ENCODE peak calls at places on chromosomes 16 and 17, in seven cellular contexts. One of them, this sample, is unnamed. For H3K4me1, the result is how much of the 10 kb centered on the place peaks cover.

GRCh38 chr16:71723537-71724319 is 773 bp downstream of the PHLPP2 start:
- DNase-seq in PC-3: peak
- DNase-seq in lower lobe of right lung: peak
- DNase-seq in right atrium auricular region: peak
- DNase-seq in H1: peak
- DNase-seq in ovary: peak
- DNase-seq in suprapubic skin: peak
- DNase-seq in this sample: peak

GRCh38 chr17:39700148-39700987 is 504 bp downstream of the ERBB2 start:
- DNase-seq in lower lobe of right lung: no peak
- DNase-seq in suprapubic skin: no peak
- DNase-seq in H1: no peak
- DNase-seq in ovary: peak
- DNase-seq in right atrium auricular region: no peak
- DNase-seq in PC-3: no peak
- DNase-seq in this sample: no peak

GRCh38 chr17:83196088-83196765 is 116.8 kb downstream of the METRNL start:
- DNase-seq in suprapubic skin: peak
- DNase-seq in lower lobe of right lung: peak
- DNase-seq in ovary: no peak
- DNase-seq in H1: no peak
- DNase-seq in PC-3: no peak
- DNase-seq in right atrium auricular region: no peak
- DNase-seq in this sample: no peak

GRCh38 chr16:87054154-87054553 is 263.0 kb downstream of the C16orf95 start:
- DNase-seq in ovary: no peak
- DNase-seq in lower lobe of right lung: no peak
- DNase-seq in suprapubic skin: no peak
- DNase-seq in H1: no peak
- DNase-seq in right atrium auricular region: no peak
- DNase-seq in PC-3: no peak
- DNase-seq in this sample: no peak

GRCh38 chr17:50598487-50598886 is 36.2 kb upstream of the ABCC3 start:
- DNase-seq in H1: no peak
- DNase-seq in lower lobe of right lung: no peak
- DNase-seq in PC-3: no peak
- DNase-seq in suprapubic skin: no peak
- DNase-seq in right atrium auricular region: no peak
- DNase-seq in ovary: no peak
- DNase-seq in this sample: no peak

GRCh38 chr16:67672739-67673662 is 6.4 kb downstream of the C16orf86 start:
- DNase-seq in right atrium auricular region: peak
- DNase-seq in H1: no peak
- DNase-seq in PC-3: peak
- DNase-seq in ovary: peak
- DNase-seq in suprapubic skin: no peak
- DNase-seq in lower lobe of right lung: peak
- DNase-seq in this sample: peak

GRCh38 chr16:6148361-6148760 is 1050.8 kb upstream of the EEF2KMT start:
- DNase-seq in PC-3: no peak
- DNase-seq in H1: no peak
- DNase-seq in suprapubic skin: no peak
- DNase-seq in ovary: no peak
- DNase-seq in right atrium auricular region: no peak
- DNase-seq in lower lobe of right lung: no peak
- DNase-seq in this sample: no peak

GRCh38 chr16:27169511-27170071 is 33.7 kb upstream of the KDM8 start:
- DNase-seq in ovary: no peak
- DNase-seq in right atrium auricular region: no peak
- DNase-seq in PC-3: peak
- DNase-seq in suprapubic skin: no peak
- DNase-seq in H1: no peak
- DNase-seq in lower lobe of right lung: no peak
- DNase-seq in this sample: no peak

GRCh38 chr17:5516060-5516792 is 29.9 kb downstream of the MIS12 start:
- DNase-seq in ovary: no peak
- DNase-seq in lower lobe of right lung: no peak
- DNase-seq in suprapubic skin: no peak
- DNase-seq in right atrium auricular region: no peak
- DNase-seq in PC-3: peak
- DNase-seq in H1: no peak
- DNase-seq in this sample: no peak

GRCh38 chr17:45883063-45883462 is 11.3 kb upstream of the MAPT start:
- DNase-seq in lower lobe of right lung: no peak
- DNase-seq in PC-3: no peak
- DNase-seq in ovary: no peak
- DNase-seq in right atrium auricular region: no peak
- DNase-seq in H1: no peak
- DNase-seq in suprapubic skin: no peak
- DNase-seq in this sample: no peak

GRCh38 chr16:397135-397661 is at the start of gene NME4:
- DNase-seq in ovary: peak
- DNase-seq in suprapubic skin: no peak
- DNase-seq in PC-3: peak
- DNase-seq in H1: no peak
- DNase-seq in lower lobe of right lung: no peak
- DNase-seq in right atrium auricular region: no peak
- DNase-seq in this sample: no peak

GRCh38 chr17:65463242-65463641 is 98.2 kb downstream of the AXIN2 start:
- DNase-seq in ovary: peak
- DNase-seq in lower lobe of right lung: peak
- DNase-seq in suprapubic skin: no peak
- DNase-seq in H1: no peak
- DNase-seq in PC-3: no peak
- DNase-seq in right atrium auricular region: peak
- DNase-seq in this sample: peak

GRCh38 chr16:76486740-76487139 is 209.5 kb downstream of the CNTNAP4 start:
- DNase-seq in H1: no peak
- DNase-seq in ovary: no peak
- DNase-seq in PC-3: no peak
- DNase-seq in suprapubic skin: no peak
- DNase-seq in lower lobe of right lung: no peak
- DNase-seq in right atrium auricular region: no peak
- DNase-seq in this sample: no peak

GRCh38 chr16:13203725-13204124 is 302.3 kb downstream of the SHISA9 start:
- DNase-seq in right atrium auricular region: no peak
- DNase-seq in PC-3: no peak
- DNase-seq in ovary: no peak
- DNase-seq in lower lobe of right lung: no peak
- DNase-seq in H1: no peak
- DNase-seq in suprapubic skin: no peak
- DNase-seq in this sample: no peak

GRCh38 chr17:17789410-17789809 is 47.4 kb downstream of the SREBF1 start:
- DNase-seq in ovary: no peak
- DNase-seq in lower lobe of right lung: no peak
- DNase-seq in right atrium auricular region: no peak
- DNase-seq in PC-3: no peak
- DNase-seq in suprapubic skin: no peak
- DNase-seq in H1: no peak
- DNase-seq in this sample: no peak
- H3K4me1 ChIP-seq in ovary: under half
- H3K4me1 ChIP-seq in lower lobe of right lung: under half
- H3K4me1 ChIP-seq in right atrium auricular region: under half
- H3K4me1 ChIP-seq in PC-3: under half
- H3K4me1 ChIP-seq in suprapubic skin: under half
- H3K4me1 ChIP-seq in H1: under half
- H3K4me1 ChIP-seq in this sample: under half

GRCh38 chr17:76272541-76273434 is 7.6 kb downstream of the UBALD2 start:
- DNase-seq in ovary: no peak
- DNase-seq in lower lobe of right lung: peak
- DNase-seq in PC-3: no peak
- DNase-seq in right atrium auricular region: no peak
- DNase-seq in suprapubic skin: no peak
- DNase-seq in H1: no peak
- DNase-seq in this sample: no peak

GRCh38 chr17:76270127-76270592 is 5.0 kb downstream of the UBALD2 start:
- DNase-seq in H1: no peak
- DNase-seq in suprapubic skin: no peak
- DNase-seq in lower lobe of right lung: no peak
- DNase-seq in PC-3: no peak
- DNase-seq in ovary: no peak
- DNase-seq in right atrium auricular region: no peak
- DNase-seq in this sample: no peak

GRCh38 chr17:76268991-76269981 is 4.1 kb downstream of the UBALD2 start:
- DNase-seq in H1: no peak
- DNase-seq in suprapubic skin: no peak
- DNase-seq in lower lobe of right lung: no peak
- DNase-seq in ovary: no peak
- DNase-seq in right atrium auricular region: no peak
- DNase-seq in PC-3: no peak
- DNase-seq in this sample: no peak

GRCh38 chr17:76271669-76272540 is 6.8 kb downstream of the UBALD2 start:
- DNase-seq in right atrium auricular region: no peak
- DNase-seq in H1: no peak
- DNase-seq in suprapubic skin: no peak
- DNase-seq in ovary: peak
- DNase-seq in lower lobe of right lung: peak
- DNase-seq in PC-3: no peak
- DNase-seq in this sample: no peak

DNA sequence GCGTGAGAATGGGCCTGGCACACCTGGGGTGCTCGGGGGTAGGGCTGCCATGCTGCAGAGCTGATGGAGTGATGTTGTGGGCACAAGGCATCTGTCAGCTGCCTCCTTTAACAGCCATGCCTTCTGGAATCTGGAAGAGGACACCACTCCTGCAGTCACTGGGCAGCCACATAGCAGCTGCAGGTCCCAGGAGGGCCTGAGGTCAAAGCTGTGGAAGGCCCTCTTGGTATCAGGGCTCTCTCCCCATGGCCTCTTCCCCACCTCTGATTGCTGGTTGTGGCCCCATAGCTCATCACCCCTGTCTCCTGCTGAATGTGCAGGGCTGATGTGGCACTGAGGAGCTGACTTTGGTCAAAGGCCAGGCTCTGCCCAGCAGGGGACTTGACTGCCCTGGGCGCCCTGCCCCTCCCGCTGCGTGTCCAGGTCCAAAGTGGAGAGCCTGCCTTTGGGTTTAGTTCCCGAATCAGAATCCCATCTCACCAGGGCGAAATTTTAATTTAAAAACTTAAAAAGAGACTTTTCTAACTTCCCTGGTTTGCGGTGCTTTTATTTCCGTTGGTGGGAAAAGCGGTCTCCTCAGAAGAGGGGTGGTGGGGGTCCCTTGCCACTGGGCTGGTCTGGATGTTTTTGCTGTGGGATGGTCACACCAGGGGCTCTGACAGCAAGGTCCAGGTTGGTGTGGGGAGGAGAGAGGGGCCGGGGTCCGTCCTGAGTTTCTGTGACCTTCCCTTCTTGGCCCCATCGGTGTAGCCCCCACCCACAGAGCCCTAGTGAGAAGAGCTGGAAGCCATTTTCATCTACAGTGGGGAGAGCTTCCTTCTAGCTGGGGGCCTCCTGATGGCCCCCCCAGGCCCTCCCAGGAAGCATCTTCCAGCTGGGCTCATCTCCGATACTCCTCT is 5.9 kb downstream of the UBALD2 start:
- DNase-seq in ovary: no peak
- DNase-seq in H1: no peak
- DNase-seq in lower lobe of right lung: no peak
- DNase-seq in suprapubic skin: no peak
- DNase-seq in PC-3: no peak
- DNase-seq in right atrium auricular region: no peak
- DNase-seq in this sample: no peak
- H3K27ac ChIP-seq in ovary: no peak
- H3K27ac ChIP-seq in H1: peak
- H3K27ac ChIP-seq in lower lobe of right lung: peak
- H3K27ac ChIP-seq in suprapubic skin: peak
- H3K27ac ChIP-seq in PC-3: no peak
- H3K27ac ChIP-seq in right atrium auricular region: no peak
- H3K27ac ChIP-seq in this sample: no peak

GRCh38 chr17:64331366-64331765 is 59.3 kb downstream of the PECAM1 start:
- DNase-seq in lower lobe of right lung: peak
- DNase-seq in PC-3: no peak
- DNase-seq in H1: no peak
- DNase-seq in suprapubic skin: no peak
- DNase-seq in right atrium auricular region: no peak
- DNase-seq in ovary: no peak
- DNase-seq in this sample: no peak

GRCh38 chr17:64331946-64332493 is 58.6 kb downstream of the PECAM1 start:
- DNase-seq in suprapubic skin: no peak
- DNase-seq in H1: no peak
- DNase-seq in ovary: no peak
- DNase-seq in right atrium auricular region: peak
- DNase-seq in lower lobe of right lung: peak
- DNase-seq in PC-3: peak
- DNase-seq in this sample: no peak

GRCh38 chr17:64334851-64335250 is 55.8 kb downstream of the PECAM1 start:
- DNase-seq in PC-3: no peak
- DNase-seq in lower lobe of right lung: no peak
- DNase-seq in H1: no peak
- DNase-seq in suprapubic skin: no peak
- DNase-seq in right atrium auricular region: no peak
- DNase-seq in ovary: no peak
- DNase-seq in this sample: no peak

GRCh38 chr17:64329571-64329970 is 61.1 kb downstream of the PECAM1 start:
- DNase-seq in suprapubic skin: no peak
- DNase-seq in ovary: no peak
- DNase-seq in lower lobe of right lung: no peak
- DNase-seq in PC-3: peak
- DNase-seq in right atrium auricular region: no peak
- DNase-seq in H1: no peak
- DNase-seq in this sample: no peak

GRCh38 chr17:64332502-64332901 is 58.2 kb downstream of the PECAM1 start:
- DNase-seq in ovary: no peak
- DNase-seq in lower lobe of right lung: peak
- DNase-seq in suprapubic skin: no peak
- DNase-seq in PC-3: peak
- DNase-seq in right atrium auricular region: no peak
- DNase-seq in H1: no peak
- DNase-seq in this sample: no peak
- H3K4me3 ChIP-seq in ovary: no peak
- H3K4me3 ChIP-seq in lower lobe of right lung: no peak
- H3K4me3 ChIP-seq in suprapubic skin: no peak
- H3K4me3 ChIP-seq in PC-3: no peak
- H3K4me3 ChIP-seq in right atrium auricular region: no peak
- H3K4me3 ChIP-seq in H1: no peak
- H3K4me3 ChIP-seq in this sample: no peak

GRCh38 chr17:47961406-47961805 is 3.7 kb upstream of the PRR15L start:
- DNase-seq in H1: no peak
- DNase-seq in lower lobe of right lung: no peak
- DNase-seq in suprapubic skin: no peak
- DNase-seq in right atrium auricular region: no peak
- DNase-seq in PC-3: no peak
- DNase-seq in ovary: no peak
- DNase-seq in this sample: no peak

GRCh38 chr17:47959825-47960655 is 2.4 kb upstream of the PRR15L start:
- DNase-seq in PC-3: no peak
- DNase-seq in right atrium auricular region: no peak
- DNase-seq in ovary: no peak
- DNase-seq in H1: no peak
- DNase-seq in lower lobe of right lung: no peak
- DNase-seq in suprapubic skin: no peak
- DNase-seq in this sample: no peak

GRCh38 chr17:47955497-47956461 is 1.9 kb downstream of the PRR15L start:
- DNase-seq in PC-3: peak
- DNase-seq in right atrium auricular region: no peak
- DNase-seq in lower lobe of right lung: peak
- DNase-seq in suprapubic skin: no peak
- DNase-seq in H1: no peak
- DNase-seq in ovary: no peak
- DNase-seq in this sample: no peak

GRCh38 chr17:47956818-47957590 is 679 bp downstream of the PRR15L start:
- DNase-seq in H1: no peak
- DNase-seq in right atrium auricular region: no peak
- DNase-seq in suprapubic skin: no peak
- DNase-seq in ovary: no peak
- DNase-seq in PC-3: peak
- DNase-seq in lower lobe of right lung: no peak
- DNase-seq in this sample: no peak

GRCh38 chr17:47957591-47958490 is at the start of gene PRR15L:
- DNase-seq in H1: no peak
- DNase-seq in ovary: no peak
- DNase-seq in lower lobe of right lung: peak
- DNase-seq in right atrium auricular region: no peak
- DNase-seq in PC-3: peak
- DNase-seq in suprapubic skin: no peak
- DNase-seq in this sample: no peak
- H3K4me1 ChIP-seq in H1: under half
- H3K4me1 ChIP-seq in ovary: under half
- H3K4me1 ChIP-seq in lower lobe of right lung: under half
- H3K4me1 ChIP-seq in right atrium auricular region: under half
- H3K4me1 ChIP-seq in PC-3: under half
- H3K4me1 ChIP-seq in suprapubic skin: under half
- H3K4me1 ChIP-seq in this sample: under half